ENCODE peak calls at places on chromosomes 16 and 17, in four cellular contexts. One of them, this sample, is unnamed.

GRCh38 chr16:51151435-51151950 is 423 bp upstream of the SALL1 start:
- DNase-seq in NCI-H2029: peak
- DNase-seq in CD4-positive, CD25-positive, alpha-beta regulatory T cell: no peak
- DNase-seq in skeletal muscle cell: peak
- DNase-seq in this sample: no peak

GRCh38 chr17:1104222-1104621 is 75.6 kb downstream of the ABR start:
- DNase-seq in NCI-H2029: no peak
- DNase-seq in CD4-positive, CD25-positive, alpha-beta regulatory T cell: no peak
- DNase-seq in skeletal muscle cell: no peak
- DNase-seq in this sample: no peak

GRCh38 chr17:38579934-38580333 is 25.8 kb downstream of the SRCIN1 start:
- DNase-seq in NCI-H2029: peak
- DNase-seq in CD4-positive, CD25-positive, alpha-beta regulatory T cell: no peak
- DNase-seq in skeletal muscle cell: no peak
- DNase-seq in this sample: peak

GRCh38 chr16:30395155-30395991 is at the start of gene ZNF48:
- DNase-seq in NCI-H2029: peak
- DNase-seq in CD4-positive, CD25-positive, alpha-beta regulatory T cell: peak
- DNase-seq in skeletal muscle cell: peak
- DNase-seq in this sample: peak

GRCh38 chr17:44982113-44982702 is 14.1 kb upstream of the C1QL1 start:
- DNase-seq in NCI-H2029: no peak
- DNase-seq in CD4-positive, CD25-positive, alpha-beta regulatory T cell: no peak
- DNase-seq in skeletal muscle cell: no peak
- DNase-seq in this sample: no peak

GRCh38 chr17:6641374-6641818 is 536 bp downstream of the TXNDC17 start:
- DNase-seq in NCI-H2029: no peak
- DNase-seq in CD4-positive, CD25-positive, alpha-beta regulatory T cell: no peak
- DNase-seq in skeletal muscle cell: no peak
- DNase-seq in this sample: peak

GRCh38 chr16:17301593-17302135 is 169.1 kb downstream of the XYLT1 start:
- DNase-seq in NCI-H2029: no peak
- DNase-seq in CD4-positive, CD25-positive, alpha-beta regulatory T cell: no peak
- DNase-seq in skeletal muscle cell: no peak
- DNase-seq in this sample: no peak

GRCh38 chr17:68400404-68400735 is 56.9 kb downstream of the WIPI1 start:
- DNase-seq in NCI-H2029: no peak
- DNase-seq in CD4-positive, CD25-positive, alpha-beta regulatory T cell: no peak
- DNase-seq in skeletal muscle cell: no peak
- DNase-seq in this sample: no peak

GRCh38 chr17:28076138-28076537 is 33.7 kb downstream of the NLK start:
- DNase-seq in NCI-H2029: no peak
- DNase-seq in CD4-positive, CD25-positive, alpha-beta regulatory T cell: no peak
- DNase-seq in skeletal muscle cell: no peak
- DNase-seq in this sample: no peak

GRCh38 chr17:66255112-66255511 is 25.9 kb upstream of the APOH start:
- DNase-seq in NCI-H2029: peak
- DNase-seq in CD4-positive, CD25-positive, alpha-beta regulatory T cell: peak
- DNase-seq in skeletal muscle cell: peak
- DNase-seq in this sample: peak

GRCh38 chr16:19506965-19507364 is 14.9 kb downstream of the GDE1 start:
- DNase-seq in NCI-H2029: no peak
- DNase-seq in CD4-positive, CD25-positive, alpha-beta regulatory T cell: no peak
- DNase-seq in skeletal muscle cell: no peak
- DNase-seq in this sample: no peak

GRCh38 chr17:50785942-50786570 is 18.7 kb upstream of the ANKRD40CL start:
- DNase-seq in NCI-H2029: peak
- DNase-seq in CD4-positive, CD25-positive, alpha-beta regulatory T cell: no peak
- DNase-seq in skeletal muscle cell: peak
- DNase-seq in this sample: peak

GRCh38 chr17:47956818-47957590 is 679 bp downstream of the PRR15L start:
- DNase-seq in NCI-H2029: peak
- DNase-seq in CD4-positive, CD25-positive, alpha-beta regulatory T cell: no peak
- DNase-seq in skeletal muscle cell: no peak
- DNase-seq in this sample: no peak

GRCh38 chr17:77829871-77830799 is 128.4 kb upstream of the TNRC6C start:
- DNase-seq in NCI-H2029: no peak
- DNase-seq in CD4-positive, CD25-positive, alpha-beta regulatory T cell: no peak
- DNase-seq in skeletal muscle cell: peak
- DNase-seq in this sample: no peak

GRCh38 chr16:24643489-24643888 is 86.0 kb upstream of the TNRC6A start:
- DNase-seq in NCI-H2029: no peak
- DNase-seq in CD4-positive, CD25-positive, alpha-beta regulatory T cell: no peak
- DNase-seq in skeletal muscle cell: no peak
- DNase-seq in this sample: no peak

This sample was measured in SHP77 treated with DMSO at 0.1 percent for 48 hours.